ENCODE peak calls at places on chromosomes 16 and 17, in six cellular contexts. One of them, this sample, is unnamed.

GRCh38 chr16:74608944-74609343 is 2.0 kb upstream of the GLG1 start:
- DNase-seq in brain microvascular endothelial cell: peak
- DNase-seq in astrocyte of the spinal cord: no peak
- DNase-seq in neuronal stem cell: no peak
- DNase-seq in HCT116: no peak
- DNase-seq in ascending aorta: no peak
- DNase-seq in this sample: peak

GRCh38 chr17:78708510-78708973 is 73.5 kb downstream of the CYTH1 start:
- DNase-seq in brain microvascular endothelial cell: peak
- DNase-seq in astrocyte of the spinal cord: peak
- DNase-seq in neuronal stem cell: peak
- DNase-seq in HCT116: peak
- DNase-seq in ascending aorta: peak
- DNase-seq in this sample: peak

GRCh38 chr16:55411231-55411630 is 67.8 kb upstream of the MMP2 start:
- DNase-seq in brain microvascular endothelial cell: no peak
- DNase-seq in astrocyte of the spinal cord: no peak
- DNase-seq in neuronal stem cell: no peak
- DNase-seq in HCT116: no peak
- DNase-seq in ascending aorta: no peak
- DNase-seq in this sample: no peak

GRCh38 chr17:7834554-7834890 is 505 bp downstream of the KDM6B start:
- DNase-seq in brain microvascular endothelial cell: no peak
- DNase-seq in astrocyte of the spinal cord: peak
- DNase-seq in neuronal stem cell: peak
- DNase-seq in HCT116: no peak
- DNase-seq in ascending aorta: peak
- DNase-seq in this sample: no peak

GRCh38 chr16:64470916-64471315 is 650.9 kb downstream of the CDH11 start:
- DNase-seq in brain microvascular endothelial cell: no peak
- DNase-seq in astrocyte of the spinal cord: no peak
- DNase-seq in neuronal stem cell: no peak
- DNase-seq in HCT116: no peak
- DNase-seq in ascending aorta: no peak
- DNase-seq in this sample: no peak

GRCh38 chr17:52106638-52107261 is 51.8 kb downstream of the CA10 start:
- DNase-seq in brain microvascular endothelial cell: peak
- DNase-seq in astrocyte of the spinal cord: peak
- DNase-seq in neuronal stem cell: peak
- DNase-seq in HCT116: peak
- DNase-seq in ascending aorta: no peak
- DNase-seq in this sample: peak

GRCh38 chr17:33668516-33668915 is 375.4 kb upstream of the ASIC2 start:
- DNase-seq in brain microvascular endothelial cell: no peak
- DNase-seq in astrocyte of the spinal cord: no peak
- DNase-seq in neuronal stem cell: no peak
- DNase-seq in HCT116: no peak
- DNase-seq in ascending aorta: no peak
- DNase-seq in this sample: no peak

GRCh38 chr17:57993471-57994365 is 5.7 kb upstream of the VEZF1 start:
- DNase-seq in brain microvascular endothelial cell: no peak
- DNase-seq in astrocyte of the spinal cord: no peak
- DNase-seq in neuronal stem cell: peak
- DNase-seq in HCT116: no peak
- DNase-seq in ascending aorta: no peak
- DNase-seq in this sample: no peak

GRCh38 chr16:4601317-4602186 is 13.1 kb downstream of the UBALD1 start:
- DNase-seq in brain microvascular endothelial cell: no peak
- DNase-seq in astrocyte of the spinal cord: no peak
- DNase-seq in neuronal stem cell: no peak
- DNase-seq in HCT116: no peak
- DNase-seq in ascending aorta: no peak
- DNase-seq in this sample: no peak

GRCh38 chr16:19128454-19129210 is 14.9 kb downstream of the ITPRIPL2 start:
- DNase-seq in brain microvascular endothelial cell: no peak
- DNase-seq in astrocyte of the spinal cord: no peak
- DNase-seq in neuronal stem cell: no peak
- DNase-seq in HCT116: no peak
- DNase-seq in ascending aorta: no peak
- DNase-seq in this sample: peak

GRCh38 chr16:74999208-74999682 is 421 bp downstream of the ZNRF1 start:
- DNase-seq in brain microvascular endothelial cell: no peak
- DNase-seq in astrocyte of the spinal cord: no peak
- DNase-seq in neuronal stem cell: peak
- DNase-seq in HCT116: no peak
- DNase-seq in ascending aorta: peak
- DNase-seq in this sample: peak

GRCh38 chr17:18859256-18859655 is 1.3 kb downstream of the PRPSAP2 start:
- DNase-seq in brain microvascular endothelial cell: peak
- DNase-seq in astrocyte of the spinal cord: no peak
- DNase-seq in neuronal stem cell: no peak
- DNase-seq in HCT116: no peak
- DNase-seq in ascending aorta: peak
- DNase-seq in this sample: peak

GRCh38 chr16:16143038-16143763 is 80.1 kb downstream of the ABCC6 start:
- DNase-seq in brain microvascular endothelial cell: peak
- DNase-seq in astrocyte of the spinal cord: no peak
- DNase-seq in neuronal stem cell: no peak
- DNase-seq in HCT116: no peak
- DNase-seq in ascending aorta: no peak
- DNase-seq in this sample: peak

GRCh38 chr17:74447628-74448159 is 15.8 kb downstream of the GPRC5C start:
- DNase-seq in brain microvascular endothelial cell: no peak
- DNase-seq in astrocyte of the spinal cord: no peak
- DNase-seq in neuronal stem cell: no peak
- DNase-seq in HCT116: no peak
- DNase-seq in ascending aorta: no peak
- DNase-seq in this sample: no peak

GRCh38 chr16:79805621-79806020 is 205.1 kb upstream of the MAF start:
- DNase-seq in brain microvascular endothelial cell: peak
- DNase-seq in astrocyte of the spinal cord: peak
- DNase-seq in neuronal stem cell: peak
- DNase-seq in HCT116: no peak
- DNase-seq in ascending aorta: no peak
- DNase-seq in this sample: no peak

GRCh38 chr17:75762513-75763268 is 2.3 kb downstream of the GALK1 start:
- DNase-seq in brain microvascular endothelial cell: no peak
- DNase-seq in astrocyte of the spinal cord: no peak
- DNase-seq in neuronal stem cell: no peak
- DNase-seq in HCT116: no peak
- DNase-seq in ascending aorta: no peak
- DNase-seq in this sample: no peak

GRCh38 chr17:32285770-32286517 is 20.3 kb downstream of the RHBDL3 start:
- DNase-seq in brain microvascular endothelial cell: no peak
- DNase-seq in astrocyte of the spinal cord: no peak
- DNase-seq in neuronal stem cell: no peak
- DNase-seq in HCT116: no peak
- DNase-seq in ascending aorta: no peak
- DNase-seq in this sample: no peak

GRCh38 chr17:66717680-66718079 is 117.2 kb upstream of the CACNG5 start:
- DNase-seq in brain microvascular endothelial cell: no peak
- DNase-seq in astrocyte of the spinal cord: no peak
- DNase-seq in neuronal stem cell: no peak
- DNase-seq in HCT116: no peak
- DNase-seq in ascending aorta: peak
- DNase-seq in this sample: no peak

GRCh38 chr16:7524419-7524818 is 191.8 kb downstream of the RBFOX1 start:
- DNase-seq in brain microvascular endothelial cell: no peak
- DNase-seq in astrocyte of the spinal cord: no peak
- DNase-seq in neuronal stem cell: no peak
- DNase-seq in HCT116: no peak
- DNase-seq in ascending aorta: no peak
- DNase-seq in this sample: no peak

GRCh38 chr16:17413508-17413907 is 57.3 kb downstream of the XYLT1 start:
- DNase-seq in brain microvascular endothelial cell: no peak
- DNase-seq in astrocyte of the spinal cord: no peak
- DNase-seq in neuronal stem cell: no peak
- DNase-seq in HCT116: no peak
- DNase-seq in ascending aorta: no peak
- DNase-seq in this sample: no peak

GRCh38 chr16:49542391-49542891 is 168.8 kb downstream of the C16orf78 start:
- DNase-seq in brain microvascular endothelial cell: no peak
- DNase-seq in astrocyte of the spinal cord: peak
- DNase-seq in neuronal stem cell: no peak
- DNase-seq in HCT116: no peak
- DNase-seq in ascending aorta: no peak
- DNase-seq in this sample: no peak

GRCh38 chr17:65786479-65786878 is 225.0 kb upstream of the AXIN2 start:
- DNase-seq in brain microvascular endothelial cell: no peak
- DNase-seq in astrocyte of the spinal cord: no peak
- DNase-seq in neuronal stem cell: no peak
- DNase-seq in HCT116: no peak
- DNase-seq in ascending aorta: no peak
- DNase-seq in this sample: no peak

DNA sequence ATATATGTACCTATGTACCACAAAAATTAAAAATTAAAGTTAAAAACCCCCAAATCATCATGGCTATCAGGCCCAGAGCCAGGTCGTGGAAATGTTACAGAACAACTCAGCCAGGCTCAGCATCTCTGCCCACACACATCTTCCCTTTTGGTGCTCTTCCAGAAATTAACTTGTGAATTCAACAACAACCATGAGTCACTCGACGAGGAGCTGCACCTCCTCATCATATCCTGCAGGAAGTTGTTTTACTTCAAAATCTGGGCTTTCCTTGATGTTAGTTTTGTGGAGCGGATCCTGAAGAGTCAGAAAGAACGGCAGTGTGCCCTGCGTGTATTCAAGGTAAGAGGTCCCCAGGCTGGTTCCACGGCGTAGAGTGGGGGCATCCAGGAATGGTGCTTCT is 10.6 kb downstream of the FBXO39 start:
- DNase-seq in brain microvascular endothelial cell: peak
- DNase-seq in astrocyte of the spinal cord: peak
- DNase-seq in neuronal stem cell: no peak
- DNase-seq in HCT116: no peak
- DNase-seq in ascending aorta: no peak
- DNase-seq in this sample: peak
- H3K4me3 ChIP-seq in brain microvascular endothelial cell: no peak
- H3K4me3 ChIP-seq in astrocyte of the spinal cord: no peak
- H3K4me3 ChIP-seq in neuronal stem cell: no peak
- H3K4me3 ChIP-seq in HCT116: no peak
- H3K4me3 ChIP-seq in ascending aorta: no peak
- H3K4me3 ChIP-seq in this sample: no peak

GRCh38 chr16:73033271-73033998 is 14.5 kb downstream of the ZFHX3 start:
- DNase-seq in brain microvascular endothelial cell: no peak
- DNase-seq in astrocyte of the spinal cord: no peak
- DNase-seq in neuronal stem cell: no peak
- DNase-seq in HCT116: no peak
- DNase-seq in ascending aorta: no peak
- DNase-seq in this sample: peak

GRCh38 chr16:73036074-73036826 is 11.7 kb downstream of the ZFHX3 start:
- DNase-seq in brain microvascular endothelial cell: no peak
- DNase-seq in astrocyte of the spinal cord: no peak
- DNase-seq in neuronal stem cell: peak
- DNase-seq in HCT116: no peak
- DNase-seq in ascending aorta: no peak
- DNase-seq in this sample: peak

GRCh38 chr16:73031155-73031866 is 16.6 kb downstream of the ZFHX3 start:
- DNase-seq in brain microvascular endothelial cell: no peak
- DNase-seq in astrocyte of the spinal cord: no peak
- DNase-seq in neuronal stem cell: no peak
- DNase-seq in HCT116: no peak
- DNase-seq in ascending aorta: no peak
- DNase-seq in this sample: no peak

GRCh38 chr16:73034374-73034773 is 13.6 kb downstream of the ZFHX3 start:
- DNase-seq in brain microvascular endothelial cell: no peak
- DNase-seq in astrocyte of the spinal cord: no peak
- DNase-seq in neuronal stem cell: no peak
- DNase-seq in HCT116: no peak
- DNase-seq in ascending aorta: no peak
- DNase-seq in this sample: no peak

DNA sequence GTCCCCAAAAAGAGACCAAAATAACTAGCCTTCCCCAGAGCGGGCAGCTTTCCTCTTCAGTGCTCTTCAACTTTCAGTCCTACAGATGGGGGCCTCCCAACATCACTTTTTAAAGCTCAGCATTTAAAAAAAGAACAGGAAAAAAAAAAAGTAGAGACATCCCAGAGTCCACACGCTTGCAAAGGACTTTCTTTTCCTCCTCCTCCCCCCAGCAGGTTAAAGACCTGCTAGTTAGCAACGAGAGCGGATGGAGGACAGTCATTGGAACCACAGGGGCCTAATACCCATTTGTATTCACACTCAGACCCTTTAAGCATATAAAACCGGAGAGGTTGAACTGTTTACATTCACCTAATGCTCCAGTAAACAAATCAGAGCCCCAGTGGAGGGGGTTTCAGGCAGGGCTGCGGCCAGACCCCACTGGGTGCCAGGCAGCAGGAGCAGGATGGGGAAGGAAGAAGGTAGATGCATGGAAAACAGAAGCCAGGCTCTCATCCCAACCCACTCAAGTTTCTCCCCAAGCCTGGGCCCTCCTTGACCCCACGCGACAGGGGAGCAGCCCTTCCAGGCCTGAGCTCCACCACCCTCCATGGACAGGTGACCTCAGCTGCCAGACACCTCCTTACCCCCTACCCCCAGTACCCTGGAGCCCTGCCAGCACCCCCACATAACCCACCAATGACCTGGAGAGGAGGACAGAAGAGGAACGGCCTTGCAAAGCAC is 15.2 kb downstream of the ZFHX3 start:
- DNase-seq in brain microvascular endothelial cell: no peak
- DNase-seq in astrocyte of the spinal cord: no peak
- DNase-seq in neuronal stem cell: no peak
- DNase-seq in HCT116: no peak
- DNase-seq in ascending aorta: no peak
- DNase-seq in this sample: no peak
- H3K4me3 ChIP-seq in brain microvascular endothelial cell: no peak
- H3K4me3 ChIP-seq in astrocyte of the spinal cord: no peak
- H3K4me3 ChIP-seq in neuronal stem cell: peak
- H3K4me3 ChIP-seq in HCT116: no peak
- H3K4me3 ChIP-seq in ascending aorta: no peak
- H3K4me3 ChIP-seq in this sample: no peak

GRCh38 chr17:38451840-38452529 is 23.7 kb downstream of the ARHGAP23 start:
- DNase-seq in brain microvascular endothelial cell: peak
- DNase-seq in astrocyte of the spinal cord: peak
- DNase-seq in neuronal stem cell: no peak
- DNase-seq in HCT116: no peak
- DNase-seq in ascending aorta: no peak
- DNase-seq in this sample: peak
- H3K4me3 ChIP-seq in brain microvascular endothelial cell: peak
- H3K4me3 ChIP-seq in astrocyte of the spinal cord: peak
- H3K4me3 ChIP-seq in neuronal stem cell: peak
- H3K4me3 ChIP-seq in HCT116: peak
- H3K4me3 ChIP-seq in ascending aorta: no peak
- H3K4me3 ChIP-seq in this sample: no peak

GRCh38 chr16:28139530-28139929 is 72.2 kb downstream of the XPO6 start:
- DNase-seq in brain microvascular endothelial cell: no peak
- DNase-seq in astrocyte of the spinal cord: no peak
- DNase-seq in neuronal stem cell: no peak
- DNase-seq in HCT116: no peak
- DNase-seq in ascending aorta: no peak
- DNase-seq in this sample: no peak

GRCh38 chr16:28136751-28137434 is 73.4 kb upstream of the GSG1L start:
- DNase-seq in brain microvascular endothelial cell: no peak
- DNase-seq in astrocyte of the spinal cord: no peak
- DNase-seq in neuronal stem cell: no peak
- DNase-seq in HCT116: no peak
- DNase-seq in ascending aorta: no peak
- DNase-seq in this sample: peak

GRCh38 chr16:28146536-28146935 is 65.2 kb downstream of the XPO6 start:
- DNase-seq in brain microvascular endothelial cell: no peak
- DNase-seq in astrocyte of the spinal cord: no peak
- DNase-seq in neuronal stem cell: no peak
- DNase-seq in HCT116: no peak
- DNase-seq in ascending aorta: no peak
- DNase-seq in this sample: no peak

GRCh38 chr16:28140788-28141618 is 70.8 kb downstream of the XPO6 start:
- DNase-seq in brain microvascular endothelial cell: no peak
- DNase-seq in astrocyte of the spinal cord: no peak
- DNase-seq in neuronal stem cell: no peak
- DNase-seq in HCT116: no peak
- DNase-seq in ascending aorta: no peak
- DNase-seq in this sample: no peak
- H3K4me3 ChIP-seq in brain microvascular endothelial cell: no peak
- H3K4me3 ChIP-seq in astrocyte of the spinal cord: no peak
- H3K4me3 ChIP-seq in neuronal stem cell: no peak
- H3K4me3 ChIP-seq in HCT116: no peak
- H3K4me3 ChIP-seq in ascending aorta: no peak
- H3K4me3 ChIP-seq in this sample: peak

This sample was measured in A673.